ENCODE peak calls at places on chromosomes 5 and 9, in seven cellular contexts. K, C, H, Z, B, P and D are unnamed samples.

GRCh38 chr9:115850548-115851304 is 302.9 kb upstream of the PAPPA start:
- DNase-seq in H (no peak), B (no peak), Z (peak), C (peak), P (no peak), K (no peak), D (peak)

GRCh38 chr5:103021310-103021709 is 98.6 kb downstream of the GIN1 start:
- DNase-seq in B (no peak), C (peak), H (no peak), K (no peak), P (peak), Z (peak), D (peak)

GRCh38 chr5:10352404-10353240 is 873 bp upstream of the MARCHF6 start:
- DNase-seq in K (peak), C (peak), Z (peak), B (no peak), P (peak), H (peak), D (peak)

GRCh38 chr5:151234476-151235238 is 10.8 kb upstream of the CCDC69 start:
- DNase-seq in H (peak), K (peak), C (peak), B (no peak), Z (no peak), P (no peak), D (peak)

GRCh38 chr5:142743677-142744441 is 26.3 kb upstream of the ARHGAP26 start:
- DNase-seq in B (no peak), H (no peak), P (no peak), C (peak), K (no peak), Z (peak), D (peak)

GRCh38 chr9:130128251-130128650 is 44.0 kb upstream of the NCS1 start:
- DNase-seq in P (no peak), K (no peak), Z (no peak), C (no peak), B (no peak), H (no peak), D (no peak)

GRCh38 chr5:23730023-23730422 is 222.6 kb downstream of the PRDM9 start:
- DNase-seq in P (no peak), K (no peak), C (no peak), H (no peak), B (no peak), Z (no peak), D (no peak)

GRCh38 chr9:90936380-90936779 is 134.8 kb downstream of the SYK start:
- DNase-seq in Z (no peak), K (no peak), H (no peak), P (no peak), C (peak), B (no peak), D (no peak)

GRCh38 chr5:167899490-167899889 is 392.0 kb upstream of the WWC1 start:
- DNase-seq in B (no peak), C (peak), H (no peak), P (no peak), Z (peak), K (no peak), D (peak)

GRCh38 chr5:168314735-168315411 is 23.4 kb downstream of the WWC1 start:
- DNase-seq in P (no peak), C (peak), K (no peak), B (peak), H (peak), Z (peak), D (peak)

GRCh38 chr5:87137280-87137679 is 130.4 kb upstream of the RASA1 start:
- DNase-seq in K (peak), Z (no peak), H (no peak), B (no peak), C (no peak), P (no peak), D (no peak)

GRCh38 chr5:140926211-140926902 is at the start of gene PCDHAC1:
- DNase-seq in P (peak), K (no peak), Z (peak), C (peak), H (peak), B (peak), D (peak)

GRCh38 chr9:15144567-15145174 is 162.3 kb downstream of the TTC39B start:
- DNase-seq in H (no peak), P (no peak), C (no peak), B (peak), K (no peak), Z (peak), D (peak)

GRCh38 chr5:130571076-130571475 is 594.0 kb downstream of the HINT1 start:
- DNase-seq in H (no peak), K (no peak), B (no peak), Z (peak), C (no peak), P (no peak), D (peak)

DNA sequence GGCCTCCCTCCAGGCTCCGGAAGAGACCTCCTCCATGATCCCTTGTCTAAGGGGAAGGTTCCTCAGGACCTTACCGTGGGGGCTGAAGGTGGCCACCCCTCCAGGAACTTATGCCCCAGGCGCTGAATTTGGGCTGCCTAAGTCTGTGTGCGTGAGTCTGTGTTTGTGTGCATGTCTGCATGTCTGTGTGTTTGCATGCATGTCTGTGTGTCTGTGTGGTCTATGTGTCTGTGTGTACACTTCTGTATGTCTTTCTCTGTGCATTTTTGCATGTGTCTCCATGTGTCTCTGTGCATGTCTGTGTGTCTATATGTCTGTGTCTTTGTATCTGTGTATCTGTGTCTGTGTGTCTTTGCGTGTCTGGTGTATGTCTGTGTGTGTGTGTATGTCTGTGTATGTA is 20.5 kb downstream of the ABO start:
- DNase-seq in C (no peak), B (no peak), P (no peak), K (no peak), Z (no peak), H (no peak), D (no peak)
- TF ChIP-seq EZH2 in C (no peak), B (no peak), P (no peak), K (no peak), Z (no peak), H (no peak), D (no peak)

DNA sequence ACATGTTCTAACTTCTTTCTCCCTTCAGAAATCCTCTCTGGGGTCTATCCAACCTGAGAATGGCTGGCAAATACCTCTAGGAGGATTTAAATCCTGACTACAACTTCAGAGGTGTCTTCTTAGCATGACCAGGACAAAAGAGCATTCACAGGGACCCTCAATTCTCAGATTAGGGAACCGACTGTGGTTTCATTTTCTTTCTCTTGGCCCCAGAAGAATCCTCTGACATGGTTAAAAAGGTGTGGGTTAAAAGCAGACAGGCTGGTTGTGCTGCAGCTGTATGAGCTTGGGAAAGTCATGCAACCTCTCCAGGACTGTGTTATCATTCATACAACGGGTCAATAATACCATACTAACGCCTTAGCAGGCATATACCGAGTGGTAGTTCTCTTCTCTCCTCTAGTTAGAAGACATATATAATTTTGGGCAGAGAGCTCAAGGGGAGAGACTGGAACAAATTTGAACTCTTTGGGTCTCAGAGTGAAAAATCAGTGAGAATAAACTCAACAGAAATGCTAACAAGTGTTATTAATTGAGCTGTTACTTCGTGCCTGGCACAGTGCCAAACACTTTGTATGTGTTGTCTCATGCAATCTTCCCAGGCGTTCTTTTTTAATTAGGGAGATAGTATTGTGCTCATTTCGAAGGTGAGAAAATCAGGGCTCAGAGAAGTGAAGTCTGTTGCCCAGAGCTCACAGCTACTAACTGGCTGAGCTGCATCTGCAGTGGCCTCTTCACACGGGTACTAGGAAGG is 35.2 kb downstream of the INSYN2B start:
- DNase-seq in P (peak), K (no peak), Z (no peak), H (no peak), C (no peak), B (no peak), D (no peak)
- H3K4me3 ChIP-seq in P (no peak), K (no peak), Z (no peak), H (no peak), C (no peak), B (no peak), D (no peak)

DNA sequence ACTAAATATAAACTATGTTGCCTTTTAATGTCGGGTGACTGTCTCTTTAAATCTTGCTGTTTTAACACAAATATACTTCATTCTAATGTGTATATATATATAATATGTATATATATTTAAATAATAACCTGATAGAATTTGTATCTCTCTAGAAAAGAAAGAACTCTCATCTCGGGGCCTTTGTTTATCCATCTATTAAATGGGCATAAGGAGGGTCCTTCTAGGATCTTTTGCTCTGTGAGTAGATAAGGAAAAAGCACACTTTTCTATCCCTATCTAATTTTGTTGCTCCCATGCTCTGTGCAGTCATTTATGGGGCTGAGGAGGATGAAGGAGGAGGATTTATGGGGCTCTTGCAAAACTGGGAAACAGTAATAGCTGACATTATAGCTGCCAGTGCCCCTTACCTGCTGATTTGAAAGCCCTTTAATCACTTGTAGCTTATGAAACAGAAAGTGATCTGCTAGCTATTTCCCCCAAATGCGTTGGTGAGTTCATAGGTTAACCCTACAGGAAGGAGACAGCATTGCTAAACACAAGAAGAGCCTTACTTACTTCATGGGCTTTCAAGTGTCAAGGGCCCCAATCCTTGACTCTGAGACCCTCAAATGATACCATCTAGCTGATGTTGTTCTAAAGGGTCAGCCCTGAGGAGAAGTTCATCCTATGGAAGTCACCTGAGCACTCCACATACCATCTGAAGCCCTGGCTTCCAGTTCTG is 5.8 kb upstream of the PPARGC1B start:
- DNase-seq in C (no peak), Z (no peak), P (no peak), K (peak), H (no peak), B (no peak), D (no peak)
- TF ChIP-seq EZH2 in C (peak), Z (no peak), P (no peak), K (no peak), H (no peak), B (no peak), D (no peak)

GRCh38 chr5:95369796-95370195 is 21.4 kb upstream of the FAM81B start:
- DNase-seq in H (no peak), Z (no peak), P (no peak), K (no peak), C (no peak), B (no peak), D (no peak)
- H3K4me3 ChIP-seq in H (no peak), Z (no peak), P (no peak), K (no peak), C (no peak), B (no peak), D (no peak)

DNA sequence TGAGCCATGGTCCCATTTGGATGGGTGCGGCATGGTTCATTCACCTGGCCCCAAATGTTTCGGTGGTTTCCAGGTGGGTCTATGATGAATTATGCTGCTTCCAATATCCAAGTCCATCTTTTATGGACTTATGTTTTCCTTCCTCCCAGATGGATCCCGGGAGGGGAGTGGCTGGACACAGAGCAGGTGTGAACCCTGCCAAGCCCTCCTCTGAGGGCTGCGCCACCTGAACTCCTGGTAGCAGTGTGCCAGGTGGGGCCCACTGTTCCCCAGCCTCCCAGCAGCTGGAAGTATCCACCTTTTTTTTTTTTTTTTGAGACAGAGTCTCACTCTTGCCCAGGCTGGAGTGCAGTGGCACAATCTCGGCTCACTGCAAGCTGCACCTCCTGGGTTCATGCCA is 42.9 kb downstream of the WNK2 start:
- DNase-seq in B (no peak), H (no peak), K (no peak), C (no peak), P (no peak), Z (no peak), D (no peak)
- TF ChIP-seq EZH2 in B (no peak), H (no peak), K (no peak), C (no peak), P (no peak), Z (no peak), D (no peak)

DNA sequence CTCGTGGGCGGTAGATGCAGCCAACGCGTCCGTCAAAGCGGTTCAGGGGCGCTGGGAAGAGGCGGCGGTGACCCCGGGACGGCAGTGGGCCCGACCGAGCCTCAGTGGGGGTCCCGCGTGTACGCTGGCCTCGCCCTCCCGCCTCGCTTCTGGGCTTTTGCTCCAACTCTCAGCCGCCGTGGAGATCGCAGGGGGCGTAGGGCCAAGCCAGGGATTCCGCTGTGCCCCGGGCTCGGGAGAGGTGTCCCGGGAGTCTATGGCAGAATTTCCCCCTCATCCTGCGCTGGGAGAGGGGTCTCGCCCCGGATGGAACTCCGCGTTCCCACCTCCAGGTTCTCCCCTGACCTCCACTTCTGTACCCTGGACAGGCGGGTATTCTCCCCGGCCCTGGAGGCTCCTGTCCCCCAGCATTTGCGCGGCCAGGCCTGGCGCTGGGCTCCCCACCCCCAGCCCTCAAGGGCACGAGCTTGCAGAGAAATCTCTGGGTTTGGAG is 131.9 kb downstream of the MRPL36 start:
- DNase-seq in B (no peak), C (no peak), K (no peak), H (no peak), P (no peak), Z (no peak), D (no peak)
- H3K4me3 ChIP-seq in B (no peak), C (no peak), K (no peak), H (no peak), P (no peak), Z (no peak), D (no peak)